ENCODE peak calls at places on chromosomes 7 and 10, in nine cellular contexts. P, Y, O, V, M, E, H, C and G are unnamed samples. For H3K27me3, the result is how much of the 10 kb centered on the place peaks cover.

GRCh38 chr10:61785410-61786105 is 115.9 kb upstream of the ARID5B start:
- DNase-seq in P (no peak), Y (no peak), O (no peak), V (no peak), M (no peak), E (no peak), H (no peak), C (no peak), G (no peak)

GRCh38 chr10:48577158-48577557 is 27.7 kb downstream of the ARHGAP22 start:
- DNase-seq in P (no peak), Y (no peak), O (peak), V (no peak), M (no peak), E (no peak), H (no peak), C (no peak), G (no peak)

GRCh38 chr10:46526682-46527038 is 29.8 kb downstream of the GPRIN2 start:
- DNase-seq in P (no peak), Y (peak), O (peak), V (no peak), M (no peak), E (no peak), H (peak), C (no peak), G (no peak)

GRCh38 chr7:48755061-48755555 is 169.2 kb upstream of the CDC14C start:
- DNase-seq in P (no peak), Y (no peak), O (no peak), V (no peak), M (no peak), E (no peak), H (no peak), C (no peak), G (no peak)

GRCh38 chr7:63925626-63926460 is 72.8 kb upstream of the ZNF722 start:
- DNase-seq in P (peak), Y (peak), O (no peak), V (no peak), M (peak), E (no peak), H (no peak), C (peak), G (peak)

GRCh38 chr10:110416776-110417732 is 80.7 kb upstream of the DUSP5 start:
- DNase-seq in P (no peak), Y (no peak), O (no peak), V (no peak), M (no peak), E (no peak), H (no peak), C (no peak), G (no peak)

GRCh38 chr10:76073524-76073923 is 642.1 kb downstream of the LRMDA start:
- DNase-seq in P (no peak), Y (no peak), O (no peak), V (no peak), M (no peak), E (no peak), H (no peak), C (no peak), G (no peak)

GRCh38 chr10:78570633-78571032 is 498.1 kb upstream of the ZMIZ1 start:
- DNase-seq in P (no peak), Y (no peak), O (no peak), V (no peak), M (no peak), E (no peak), H (no peak), C (no peak), G (no peak)

GRCh38 chr10:43707755-43708154 is 59.1 kb upstream of the ZNF32 start:
- DNase-seq in P (no peak), Y (no peak), O (no peak), V (no peak), M (no peak), E (no peak), H (peak), C (no peak), G (no peak)

GRCh38 chr7:4849390-4849789 is 12.4 kb downstream of the PAPOLB start:
- DNase-seq in P (no peak), Y (no peak), O (peak), V (peak), M (no peak), E (peak), H (no peak), C (peak), G (no peak)

GRCh38 chr7:121113288-121113687 is 124.8 kb downstream of the CPED1 start:
- DNase-seq in P (no peak), Y (no peak), O (no peak), V (no peak), M (no peak), E (peak), H (no peak), C (no peak), G (no peak)

GRCh38 chr7:105448181-105448580 is 59.5 kb upstream of the SRPK2 start:
- DNase-seq in P (no peak), Y (no peak), O (no peak), V (no peak), M (no peak), E (no peak), H (no peak), C (no peak), G (no peak)

GRCh38 chr7:106017657-106018056 is 54.6 kb downstream of the CDHR3 start:
- DNase-seq in P (no peak), Y (no peak), O (no peak), V (no peak), M (no peak), E (no peak), H (no peak), C (no peak), G (no peak)

DNA sequence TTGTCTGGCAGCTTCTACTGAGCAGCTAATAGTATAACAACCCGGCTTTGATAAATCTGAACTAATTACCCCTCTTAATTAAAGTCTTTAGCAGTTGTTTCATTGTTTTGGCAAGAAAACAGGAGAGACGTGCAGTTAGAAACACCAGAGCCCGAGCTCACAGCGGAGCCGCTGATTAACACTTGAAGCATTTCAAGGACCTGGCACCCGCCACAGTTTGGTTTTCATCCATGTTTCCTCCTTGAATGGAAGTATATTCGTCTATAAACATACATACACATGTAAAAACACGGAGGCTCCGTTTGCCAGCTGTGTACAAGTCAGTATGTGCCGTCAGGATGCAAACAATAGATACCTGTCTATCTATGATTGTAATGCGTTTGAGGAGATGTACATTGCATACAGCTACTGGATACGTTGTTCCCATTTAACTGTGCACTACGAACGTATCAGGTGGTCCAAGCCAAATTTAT is 3.9 kb downstream of the FEZF1 start:
- DNase-seq in P (no peak), Y (no peak), O (no peak), V (no peak), M (no peak), E (no peak), H (peak), C (no peak), G (no peak)
- H3K27me3 ChIP-seq in P (half or more), Y (under half), O (under half), V (half or more), M (half or more), E (half or more), H (half or more), C (half or more), G (half or more)

GRCh38 chr7:155798673-155799439 is 13.4 kb downstream of the SHH start:
- DNase-seq in P (no peak), Y (no peak), O (peak), V (no peak), M (no peak), E (no peak), H (no peak), C (no peak), G (no peak)
- H3K27me3 ChIP-seq in P (under half), Y (under half), O (under half), V (under half), M (half or more), E (half or more), H (half or more), C (under half), G (under half)

GRCh38 chr7:109659261-109659660 is 1089.6 kb downstream of the DNAJB9 start:
- DNase-seq in P (no peak), Y (no peak), O (no peak), V (no peak), M (no peak), E (no peak), H (no peak), C (no peak), G (no peak)
- H3K27me3 ChIP-seq in P (under half), Y (under half), O (under half), V (under half), M (under half), E (under half), H (under half), C (under half), G (under half)

GRCh38 chr7:101165075-101165957 is at the start of gene VGF:
- DNase-seq in P (peak), Y (peak), O (peak), V (peak), M (peak), E (peak), H (peak), C (peak), G (peak)
- H3K27me3 ChIP-seq in P (under half), Y (half or more), O (under half), V (half or more), M (half or more), E (under half), H (half or more), C (half or more), G (under half)

DNA sequence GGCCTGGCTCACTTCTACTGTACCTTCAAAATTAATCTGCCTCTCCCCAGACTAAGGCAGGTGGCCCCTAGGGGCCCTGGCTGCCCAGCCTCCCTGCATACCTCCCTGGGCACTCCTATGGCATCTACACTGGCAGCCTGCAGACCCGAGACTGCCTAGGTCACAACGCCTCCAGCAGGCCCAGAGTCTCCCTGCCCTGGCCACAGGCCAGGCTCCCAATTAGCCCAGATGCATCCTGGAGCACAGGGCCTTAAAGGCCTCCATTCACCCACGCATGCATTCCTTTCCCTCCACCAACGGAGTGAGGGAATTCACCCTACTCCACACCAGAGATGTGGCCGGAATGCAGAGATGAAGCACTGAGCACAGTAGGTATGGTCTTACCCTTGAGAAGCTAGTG is 1.9 kb downstream of the CHAT start:
- DNase-seq in P (no peak), Y (no peak), O (no peak), V (no peak), M (no peak), E (no peak), H (peak), C (no peak), G (no peak)
- H3K27me3 ChIP-seq in P (under half), Y (under half), O (under half), V (half or more), M (half or more), E (half or more), H (half or more), C (half or more), G (under half)

GRCh38 chr10:101070098-101070497 is 8.3 kb downstream of the KAZALD1 start:
- DNase-seq in P (no peak), Y (no peak), O (peak), V (no peak), M (no peak), E (no peak), H (no peak), C (no peak), G (no peak)
- H3K27me3 ChIP-seq in P (under half), Y (under half), O (under half), V (under half), M (half or more), E (under half), H (half or more), C (under half), G (under half)

DNA sequence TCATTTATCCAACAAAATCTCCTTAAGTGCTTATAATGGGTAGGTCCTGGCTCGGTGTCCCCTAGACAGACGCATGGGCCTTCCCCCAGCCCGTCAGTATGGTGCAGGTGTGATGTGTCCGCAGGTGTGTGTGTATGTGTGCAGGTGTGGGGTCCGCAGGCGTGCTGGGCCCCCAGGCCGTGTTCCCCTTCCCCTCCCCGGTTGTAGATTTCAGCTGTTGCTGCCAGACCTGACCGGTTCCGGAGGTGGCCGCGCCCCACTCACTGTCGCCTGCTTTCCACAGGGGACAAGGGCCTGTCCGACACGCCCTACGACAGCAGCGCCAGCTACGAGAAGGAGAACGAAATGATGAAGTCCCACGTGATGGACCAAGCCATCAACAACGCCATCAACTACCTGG is 50.5 kb downstream of the FIGNL1 start:
- DNase-seq in P (no peak), Y (no peak), O (no peak), V (no peak), M (no peak), E (no peak), H (no peak), C (no peak), G (no peak)
- H3K27me3 ChIP-seq in P (under half), Y (under half), O (under half), V (under half), M (under half), E (under half), H (under half), C (under half), G (under half)

DNA sequence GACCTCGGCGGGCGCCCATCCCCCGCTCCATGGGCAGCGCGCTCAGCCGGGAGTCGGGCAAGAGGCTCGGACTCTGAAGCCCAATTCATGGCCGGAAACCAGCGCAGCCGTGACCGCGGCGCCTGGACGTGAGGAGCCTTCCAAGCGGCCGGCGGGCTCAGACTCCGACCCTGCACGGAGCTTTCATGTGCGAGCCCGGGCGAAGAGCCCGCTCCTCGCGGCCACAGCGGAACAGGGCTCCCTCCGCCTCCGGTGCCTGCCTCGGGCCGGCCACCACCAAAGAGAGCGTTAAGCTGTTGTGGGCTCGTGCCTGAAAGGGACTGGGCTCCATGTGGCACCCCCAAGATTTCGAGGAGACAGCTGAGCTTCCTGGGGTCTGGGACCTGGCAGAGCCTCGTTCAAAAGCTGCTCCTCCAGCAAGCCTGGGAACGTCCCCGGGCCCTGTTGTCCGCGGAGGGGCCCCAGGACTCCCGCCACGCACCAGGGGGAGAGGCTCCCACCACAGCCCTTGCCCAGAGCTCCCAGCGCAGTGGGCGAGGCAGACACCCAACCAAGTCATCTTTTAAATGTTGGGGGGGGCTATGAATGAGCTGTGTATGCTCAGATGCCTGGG is 850 bp upstream of the GRID1 start:
- DNase-seq in P (no peak), Y (no peak), O (no peak), V (no peak), M (no peak), E (no peak), H (peak), C (peak), G (no peak)
- H3K27me3 ChIP-seq in P (under half), Y (under half), O (under half), V (half or more), M (half or more), E (half or more), H (half or more), C (under half), G (under half)

DNA sequence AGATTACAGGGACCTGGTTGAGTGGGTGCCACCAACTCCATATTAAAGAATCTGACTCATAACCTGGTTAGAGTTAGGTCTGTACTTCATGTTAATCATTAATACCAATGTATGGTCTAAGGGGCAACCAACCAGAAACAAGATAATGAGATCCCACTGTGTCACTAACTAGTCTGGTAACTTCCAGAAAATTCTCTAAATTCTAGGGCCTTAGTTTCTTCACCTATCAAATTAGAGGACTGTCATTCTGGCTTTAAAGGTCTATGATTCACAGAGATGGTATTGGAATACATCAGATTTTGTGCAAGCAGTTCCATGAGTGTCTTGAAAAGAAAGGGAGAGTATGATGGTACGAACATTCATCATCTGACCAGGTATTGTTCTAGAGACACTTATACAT is 102.2 kb downstream of the SNX10 start:
- DNase-seq in P (no peak), Y (no peak), O (no peak), V (no peak), M (no peak), E (no peak), H (no peak), C (no peak), G (no peak)
- H3K27me3 ChIP-seq in P (under half), Y (under half), O (under half), V (under half), M (under half), E (under half), H (under half), C (under half), G (under half)